ENCODE peak calls at places on chromosomes 5 and 9, in seven cellular contexts. U is CD8-positive, alpha-beta T cell; K is mucosa of descending colon; A is transverse colon; N is esophagus muscularis mucosa; O is epithelial cell of proximal tubule; G is cardiac muscle cell. J is an unnamed sample.

GRCh38 chr5:159469496-159470370 is 139.4 kb upstream of the IL12B start:
- DNase-seq in U (no peak), K (no peak), A (no peak), N (peak), O (no peak), G (no peak), J (no peak)

GRCh38 chr5:108615216-108615615 is 132.5 kb upstream of the FER start:
- DNase-seq in U (no peak), K (no peak), A (no peak), N (no peak), O (no peak), G (peak), J (peak)

GRCh38 chr5:88833371-88834107 is 49.4 kb downstream of the MEF2C start:
- DNase-seq in U (peak), K (no peak), A (peak), N (no peak), O (no peak), G (peak), J (no peak)

GRCh38 chr5:72245517-72246238 is 74.4 kb downstream of the MRPS27 start:
- DNase-seq in U (no peak), K (no peak), A (no peak), N (no peak), O (no peak), G (no peak), J (no peak)

GRCh38 chr5:127840809-127841208 is 137.6 kb downstream of the CCDC192 start:
- DNase-seq in U (no peak), K (no peak), A (no peak), N (no peak), O (no peak), G (peak), J (no peak)

GRCh38 chr5:64742821-64743220 is 25.7 kb downstream of the SREK1IP1 start:
- DNase-seq in U (no peak), K (no peak), A (no peak), N (no peak), O (no peak), G (no peak), J (no peak)

GRCh38 chr5:68911840-68912690 is 181.7 kb upstream of the SLC30A5 start:
- DNase-seq in U (no peak), K (no peak), A (no peak), N (peak), O (no peak), G (peak), J (no peak)

GRCh38 chr5:179274321-179275315 is 70.6 kb downstream of the ADAMTS2 start:
- DNase-seq in U (no peak), K (no peak), A (no peak), N (no peak), O (no peak), G (no peak), J (no peak)

GRCh38 chr9:69168709-69169217 is 5.3 kb upstream of the TJP2 start:
- DNase-seq in U (peak), K (peak), A (peak), N (no peak), O (no peak), G (peak), J (no peak)

GRCh38 chr9:113580041-113580953 is 116.8 kb downstream of the RGS3 start:
- DNase-seq in U (peak), K (peak), A (peak), N (no peak), O (no peak), G (peak), J (no peak)

GRCh38 chr9:95459218-95459617 is 57.6 kb downstream of the PTCH1 start:
- DNase-seq in U (no peak), K (no peak), A (no peak), N (no peak), O (no peak), G (no peak), J (no peak)

GRCh38 chr5:11822598-11822997 is 81.6 kb downstream of the CTNND2 start:
- DNase-seq in U (no peak), K (no peak), A (no peak), N (no peak), O (no peak), G (no peak), J (no peak)

GRCh38 chr9:87070331-87070730 is 123.0 kb upstream of the GAS1 start:
- DNase-seq in U (no peak), K (no peak), A (no peak), N (no peak), O (no peak), G (no peak), J (no peak)

GRCh38 chr9:68759981-68760673 is 55.1 kb downstream of the PIP5K1B start:
- DNase-seq in U (no peak), K (no peak), A (no peak), N (no peak), O (no peak), G (no peak), J (no peak)

GRCh38 chr5:80941496-80941895 is 18.7 kb upstream of the RASGRF2 start:
- DNase-seq in U (no peak), K (no peak), A (no peak), N (no peak), O (no peak), G (no peak), J (no peak)

GRCh38 chr5:110008131-110008530 is 318.4 kb downstream of the MAN2A1 start:
- DNase-seq in U (no peak), K (no peak), A (no peak), N (no peak), O (no peak), G (no peak), J (no peak)

GRCh38 chr5:170863646-170864045 is 1.8 kb downstream of the RANBP17 start:
- DNase-seq in U (no peak), K (no peak), A (no peak), N (no peak), O (no peak), G (peak), J (peak)

GRCh38 chr9:20683351-20684034 is 566 bp upstream of the FOCAD start:
- DNase-seq in U (peak), K (peak), A (peak), N (peak), O (no peak), G (peak), J (no peak)

GRCh38 chr9:70600479-70600878 is 186.0 kb upstream of the KLF9 start:
- DNase-seq in U (no peak), K (no peak), A (peak), N (no peak), O (no peak), G (peak), J (no peak)

GRCh38 chr5:4941957-4942830 is 197.9 kb upstream of the ADAMTS16 start:
- DNase-seq in U (no peak), K (no peak), A (no peak), N (peak), O (no peak), G (no peak), J (no peak)

GRCh38 chr5:38660194-38660668 is 103.8 kb upstream of the LIFR start:
- DNase-seq in U (no peak), K (no peak), A (no peak), N (no peak), O (peak), G (no peak), J (no peak)

GRCh38 chr5:178353461-178353860 is 120.9 kb upstream of the PHYKPL start:
- DNase-seq in U (no peak), K (no peak), A (no peak), N (no peak), O (no peak), G (no peak), J (no peak)

DNA sequence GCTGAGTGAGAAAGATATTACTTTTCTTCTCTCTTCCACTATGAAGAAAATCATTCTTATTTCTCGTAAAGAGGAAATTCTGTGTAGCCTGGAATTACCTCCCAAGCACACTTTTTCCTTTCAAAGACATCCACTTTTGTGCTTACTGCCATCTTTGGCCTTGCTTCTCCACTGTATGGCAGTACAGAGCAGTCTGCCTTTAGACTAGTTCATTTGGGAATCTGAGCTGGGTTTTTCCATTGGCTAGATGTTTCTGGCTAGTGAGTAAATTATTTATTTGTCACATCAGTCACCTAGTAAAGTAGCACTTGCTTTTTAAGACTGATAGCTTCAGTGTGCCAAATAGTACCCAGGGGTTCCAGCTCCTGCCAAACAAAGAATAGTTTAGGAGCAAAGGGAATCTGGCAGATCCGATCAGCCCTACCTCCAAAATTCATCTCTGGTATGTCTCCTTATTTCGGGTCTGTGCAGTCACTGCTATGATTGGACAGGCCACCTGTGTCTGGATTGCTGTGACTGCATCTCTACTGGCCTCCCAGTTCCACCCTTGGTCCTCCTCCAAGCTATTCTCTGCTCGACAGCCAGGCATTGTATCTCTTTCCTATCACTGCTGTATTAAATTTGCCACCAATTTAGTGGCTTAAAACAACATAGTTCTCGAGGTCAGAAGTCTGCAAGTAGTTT is 97.6 kb downstream of the NUDT12 start:
- DNase-seq in U (no peak), K (no peak), A (no peak), N (no peak), O (no peak), G (peak), J (no peak)
- TF ChIP-seq CTCF in U (no peak), K (no peak), A (no peak), N (no peak), O (peak), G (peak), J (no peak)

DNA sequence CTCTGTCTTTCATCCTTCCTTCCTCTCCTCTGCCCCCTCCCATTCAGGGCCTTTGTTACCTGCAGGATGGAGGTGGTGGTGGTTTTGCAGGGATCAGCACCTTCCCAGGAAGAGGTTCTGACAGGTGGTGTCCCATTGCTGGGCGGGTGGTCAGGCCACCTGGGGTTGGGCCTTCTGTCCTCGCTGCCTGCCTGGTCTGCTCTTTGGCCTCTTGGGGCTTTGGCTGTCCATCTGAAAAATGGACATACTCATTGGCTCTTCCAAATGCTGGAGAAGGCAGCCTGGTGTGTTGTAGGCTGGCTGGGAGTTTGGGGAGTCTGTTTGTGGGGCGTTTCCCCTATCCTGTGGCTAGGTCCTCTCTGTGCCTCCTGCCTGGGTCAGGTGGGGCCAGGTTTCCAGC is 4.3 kb downstream of the RXRA start:
- DNase-seq in U (no peak), K (peak), A (no peak), N (no peak), O (no peak), G (no peak), J (no peak)
- H3K4me3 ChIP-seq in U (no peak), K (no peak), A (no peak), N (no peak), O (no peak), G (no peak), J (no peak)

GRCh38 chr5:123094919-123095693 is 6.1 kb downstream of the PRDM6 start:
- DNase-seq in U (no peak), K (no peak), A (no peak), N (no peak), O (no peak), G (no peak), J (no peak)
- TF ChIP-seq CTCF in U (no peak), K (no peak), A (no peak), N (no peak), O (peak), G (no peak), J (no peak)

DNA sequence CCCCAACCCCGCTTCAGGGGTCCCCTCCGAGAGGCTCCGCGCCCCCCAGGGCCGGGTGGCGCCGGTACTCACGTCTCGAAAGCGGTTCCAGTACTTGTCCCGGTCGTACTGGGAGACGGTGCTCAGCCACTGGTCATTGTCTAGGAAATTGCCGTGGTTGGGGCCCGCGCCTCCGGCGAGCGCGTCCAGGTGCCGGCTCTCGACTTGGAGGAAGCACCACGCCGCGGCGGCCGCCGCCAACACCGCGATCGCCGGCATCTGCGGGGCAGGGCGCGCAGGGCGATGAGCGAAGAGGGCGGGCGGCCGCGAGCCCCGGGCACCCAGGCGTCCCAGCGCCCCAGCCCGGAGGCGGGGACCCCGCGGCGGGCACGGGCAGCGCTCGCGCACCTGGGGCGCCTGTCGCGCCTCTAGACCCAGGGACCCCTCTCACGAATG is 808 bp downstream of the SPOCK1 start:
- DNase-seq in U (no peak), K (no peak), A (no peak), N (peak), O (no peak), G (peak), J (no peak)
- H3K4me3 ChIP-seq in U (no peak), K (no peak), A (peak), N (peak), O (peak), G (peak), J (peak)